ENCODE peak calls at places on chromosomes 16 and 17, in nine cellular contexts. A, O, D, P, K, I, W, L and F are unnamed samples.

GRCh38 chr16:477287-477686 is 50.2 kb upstream of the CAPN15 start:
- DNase-seq in D (no peak), P (no peak), A (no peak), W (no peak), L (no peak), O (no peak), K (no peak), I (no peak), F (no peak)

GRCh38 chr17:33290156-33290697 is 2.9 kb downstream of the ASIC2 start:
- DNase-seq in W (no peak), A (no peak), P (no peak), O (no peak), K (no peak), D (no peak), I (no peak), L (no peak), F (no peak)

GRCh38 chr17:62587554-62587953 is 39.9 kb upstream of the MRC2 start:
- DNase-seq in D (no peak), P (no peak), L (no peak), K (no peak), W (no peak), O (no peak), I (no peak), A (no peak), F (no peak)

GRCh38 chr17:8965394-8966168 is at the start of gene PIK3R5:
- DNase-seq in O (peak; percentile 56), K (no peak), W (peak; percentile 94), L (peak; percentile 92), D (no peak), A (peak; percentile 78), I (peak; percentile 63), P (peak; percentile 34), F (no peak)

GRCh38 chr16:17343729-17344128 is 127.0 kb downstream of the XYLT1 start:
- DNase-seq in L (no peak), I (no peak), P (no peak), K (no peak), D (no peak), A (no peak), O (no peak), W (no peak), F (no peak)

GRCh38 chr17:82848022-82848592 is 8.3 kb upstream of the ZNF750 start:
- DNase-seq in D (no peak), L (no peak), A (no peak), O (no peak), W (no peak), I (no peak), P (no peak), K (peak; percentile 86), F (no peak)

GRCh38 chr16:87956771-87957279 is 5.6 kb downstream of the BANP start:
- DNase-seq in P (peak; percentile 11), O (no peak), K (no peak), W (peak; percentile 62), D (no peak), I (no peak), L (no peak), A (no peak), F (no peak)

GRCh38 chr16:67942200-67942509 is 1.8 kb downstream of the LCAT start:
- DNase-seq in W (peak; percentile 86), I (peak; percentile 49), P (peak; percentile 52), L (peak; percentile 78), O (no peak), D (peak; percentile 27), K (no peak), A (peak; percentile 43), F (peak; percentile 59)

GRCh38 chr17:51486885-51487520 is 226.7 kb downstream of the UTP18 start:
- DNase-seq in L (no peak), I (no peak), O (no peak), W (no peak), D (no peak), P (no peak), A (no peak), K (no peak), F (no peak)

GRCh38 chr16:85019659-85020245 is 7.8 kb upstream of the KIAA0513 start:
- DNase-seq in P (no peak), D (no peak), O (peak; percentile 71), I (no peak), K (peak; percentile 69), L (no peak), W (no peak), A (no peak), F (no peak)

GRCh38 chr17:8153550-8153956 is 1.3 kb upstream of the PER1 start:
- DNase-seq in D (peak; percentile 33), I (no peak), K (no peak), O (peak; percentile 92), A (no peak), L (no peak), P (no peak), W (peak; percentile 38), F (peak; percentile 84)

DNA sequence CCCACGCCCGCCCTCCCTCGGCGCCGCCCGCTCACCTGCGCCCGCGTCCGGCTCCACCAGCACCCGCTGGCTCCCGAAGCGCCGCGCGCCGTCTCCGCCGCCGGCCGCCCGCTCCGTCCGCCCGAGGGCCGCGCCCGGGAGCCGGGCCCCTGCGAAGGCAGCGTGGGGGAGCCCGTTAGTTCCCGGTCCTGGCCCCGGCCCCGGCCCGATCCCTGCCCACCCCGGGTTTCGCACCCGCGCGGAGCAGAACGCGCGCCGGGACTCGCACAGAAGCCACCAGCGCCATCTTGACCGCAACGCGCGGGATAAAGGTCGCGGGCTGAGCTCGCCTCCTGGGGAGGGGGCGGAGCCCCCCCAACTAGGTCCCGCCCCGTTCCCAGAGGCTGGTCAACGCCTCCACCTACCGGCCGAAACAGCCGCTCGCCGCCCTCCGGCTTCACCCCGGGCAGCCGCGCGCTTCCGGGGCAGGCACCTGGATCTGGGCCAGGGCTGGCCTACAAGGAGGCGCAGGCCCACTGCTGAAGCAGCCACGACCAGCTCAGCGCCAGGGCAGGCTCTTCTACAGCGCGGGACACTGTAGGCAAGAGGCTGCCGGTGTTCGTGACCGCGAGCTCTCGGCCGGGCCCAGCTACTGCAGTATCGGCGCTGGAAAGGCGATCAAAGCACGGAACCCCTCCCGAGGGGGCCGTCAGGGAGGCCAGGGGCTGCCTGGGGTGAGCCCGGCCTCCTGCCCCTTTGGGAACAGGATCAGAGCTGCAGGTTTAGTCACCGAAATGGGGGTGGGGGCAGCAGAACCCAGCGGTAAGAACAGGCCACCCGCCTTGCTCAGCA is at the start of gene ECI1:
- DNase-seq in L (peak; percentile 94), A (peak; percentile 89), D (peak; percentile 93), I (peak; percentile 84), P (peak; percentile 88), W (peak; percentile 95), O (peak; percentile 96), K (peak; percentile 92), F (peak; percentile 99)
- TF ChIP-seq CTCF in L (peak; percentile 13), A (peak; percentile 63), D (peak; percentile 49), I (peak; percentile 63), P (peak; percentile 69), W (peak; percentile 45), O (peak; percentile 54), K (peak; percentile 96), F (peak; percentile 73)

DNA sequence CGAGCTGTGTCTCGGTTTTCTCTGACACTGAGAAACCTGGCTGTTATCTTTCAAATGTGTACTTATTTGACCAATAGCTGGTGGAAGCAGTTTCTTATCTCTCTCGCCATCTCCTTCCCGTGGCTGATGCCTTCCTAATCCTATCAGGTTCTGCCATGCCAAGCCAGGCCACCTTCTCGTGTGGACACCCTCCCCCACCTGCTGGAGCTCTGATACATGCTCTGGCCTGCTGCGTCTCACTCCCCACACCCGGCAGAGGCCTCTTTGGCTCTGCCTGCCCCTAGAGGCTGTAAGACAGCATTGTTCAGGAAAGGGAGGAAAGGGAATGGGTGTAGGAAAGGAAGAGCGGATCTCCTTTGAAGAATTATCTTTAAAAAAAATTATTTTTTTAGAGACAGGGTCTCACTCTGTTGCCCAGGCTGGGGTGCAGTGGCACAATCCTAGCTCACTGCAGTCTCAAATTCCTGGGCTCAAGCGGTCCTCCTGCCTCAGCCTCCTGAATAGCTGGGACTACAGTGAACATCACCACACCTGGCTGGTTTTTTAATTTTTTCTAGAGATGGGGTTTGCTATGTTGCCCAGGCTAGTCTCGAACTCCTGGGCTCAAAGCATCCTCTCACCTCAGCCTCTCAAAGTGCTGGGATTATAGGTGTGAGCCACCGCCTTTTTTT is 7.5 kb upstream of the ARMC5 start:
- DNase-seq in K (peak; percentile 65), O (peak; percentile 53), D (peak; percentile 60), L (peak; percentile 61), P (no peak), I (no peak), A (no peak), W (peak; percentile 85), F (peak; percentile 83)
- TF ChIP-seq CTCF in K (peak; percentile 52), O (no peak), D (peak; percentile 55), L (peak; percentile 50), P (peak; percentile 70), I (peak; percentile 74), A (peak; percentile 66), W (peak; percentile 59), F (peak; percentile 81)

GRCh38 chr16:89064606-89065444 is 28.8 kb upstream of the ACSF3 start:
- DNase-seq in D (no peak), K (no peak), L (no peak), W (no peak), P (no peak), I (no peak), O (no peak), A (no peak), F (no peak)
- TF ChIP-seq CTCF in D (no peak), K (no peak), L (no peak), W (no peak), P (no peak), I (no peak), O (no peak), A (no peak), F (no peak)

GRCh38 chr17:79148584-79148983 is 74.0 kb downstream of the ENGASE start:
- DNase-seq in K (no peak), I (no peak), P (no peak), L (no peak), D (no peak), A (no peak), O (no peak), W (no peak), F (no peak)

GRCh38 chr17:79150035-79150733 is 75.6 kb downstream of the ENGASE start:
- DNase-seq in O (no peak), D (no peak), P (no peak), A (no peak), L (no peak), W (no peak), I (no peak), K (no peak), F (no peak)

GRCh38 chr17:79146562-79146961 is 71.9 kb downstream of the ENGASE start:
- DNase-seq in D (no peak), W (no peak), I (no peak), P (no peak), L (no peak), K (no peak), A (no peak), O (no peak), F (no peak)

GRCh38 chr17:79145548-79145947 is 70.9 kb downstream of the ENGASE start:
- DNase-seq in L (no peak), K (no peak), I (no peak), O (no peak), P (no peak), W (no peak), D (no peak), A (no peak), F (no peak)

DNA sequence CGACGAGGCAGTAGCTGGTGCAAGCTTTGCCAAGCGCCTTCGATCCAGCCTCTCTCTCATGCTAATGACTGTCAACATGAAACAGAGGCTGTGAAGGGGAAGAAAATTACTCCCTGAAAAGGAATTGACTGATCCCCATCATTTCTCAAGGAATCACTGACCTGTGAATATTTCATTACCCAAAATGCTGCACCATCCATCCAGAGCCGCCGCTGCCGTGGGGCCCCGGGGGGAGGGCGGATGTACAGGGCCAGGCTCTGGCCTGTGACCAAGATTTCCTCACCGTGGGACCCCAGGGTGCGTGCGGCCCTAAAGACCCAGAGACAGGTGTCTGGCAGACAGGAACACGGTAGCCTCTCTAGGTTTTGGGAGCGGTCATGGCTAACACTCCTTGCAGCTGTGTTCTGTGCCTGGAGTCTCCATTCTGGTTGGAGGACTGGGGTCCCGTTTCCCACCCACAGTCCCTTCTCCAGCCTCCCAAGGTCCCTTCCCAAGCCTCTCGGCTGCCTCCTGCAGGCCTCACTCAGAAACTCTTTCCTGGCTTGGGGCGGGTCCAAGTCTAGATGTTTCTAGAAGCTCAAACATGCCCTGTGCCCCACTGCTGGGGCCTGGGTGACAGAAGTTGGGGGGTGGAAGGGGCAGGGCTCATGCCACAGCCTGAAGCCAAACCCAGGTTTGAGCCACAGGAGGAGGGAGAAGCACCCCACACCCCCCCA is 73.3 kb downstream of the ENGASE start:
- DNase-seq in K (no peak), O (no peak), I (no peak), L (no peak), W (no peak), A (no peak), D (no peak), P (no peak), F (no peak)
- TF ChIP-seq CTCF in K (no peak), O (no peak), I (no peak), L (no peak), W (no peak), A (no peak), D (no peak), P (no peak), F (no peak)